ENCODE peak calls at places on chromosomes 12 and 14, in ten cellular contexts. G, A, C, Q, Y, X, V, J, R and S are unnamed samples. For H3K27me3, the result is how much of the 10 kb centered on the place peaks cover.

GRCh38 chr12:68267892-68268396 is 14.5 kb upstream of the IL22 start:
- DNase-seq in G (no peak), A (no peak), C (no peak), Q (no peak), Y (no peak), X (no peak), V (peak), J (no peak), R (peak), S (no peak)

GRCh38 chr12:75933136-75933535 is 98.4 kb downstream of the PHLDA1 start:
- DNase-seq in G (peak), A (no peak), C (no peak), Q (peak), Y (no peak), X (no peak), V (peak), J (no peak), R (peak), S (no peak)

GRCh38 chr12:122449317-122449716 is 26.8 kb upstream of the CLIP1 start:
- DNase-seq in G (peak), A (no peak), C (no peak), Q (peak), Y (no peak), X (no peak), V (peak), J (no peak), R (peak), S (no peak)

GRCh38 chr12:42705863-42706262 is 116.3 kb upstream of the PRICKLE1 start:
- DNase-seq in G (no peak), A (no peak), C (peak), Q (peak), Y (no peak), X (no peak), V (peak), J (no peak), R (peak), S (no peak)

GRCh38 chr14:77141592-77142288 is at the start of gene ZDHHC22:
- DNase-seq in G (no peak), A (no peak), C (no peak), Q (no peak), Y (no peak), X (peak), V (no peak), J (no peak), R (no peak), S (no peak)

GRCh38 chr12:26017484-26018211 is 59.2 kb downstream of the RASSF8 start:
- DNase-seq in G (peak), A (no peak), C (no peak), Q (peak), Y (no peak), X (peak), V (no peak), J (no peak), R (peak), S (peak)

GRCh38 chr12:102763016-102763415 is 154.0 kb downstream of the PAH start:
- DNase-seq in G (no peak), A (no peak), C (no peak), Q (no peak), Y (no peak), X (no peak), V (no peak), J (no peak), R (no peak), S (no peak)

GRCh38 chr12:113794774-113795173 is 171.4 kb downstream of the RBM19 start:
- DNase-seq in G (no peak), A (no peak), C (no peak), Q (no peak), Y (no peak), X (no peak), V (no peak), J (no peak), R (no peak), S (no peak)

GRCh38 chr12:111753144-111753881 is 13.4 kb upstream of the ALDH2 start:
- DNase-seq in G (peak), A (no peak), C (no peak), Q (peak), Y (peak), X (peak), V (peak), J (peak), R (peak), S (no peak)

GRCh38 chr14:75547552-75548250 is 25.4 kb downstream of the BATF start:
- DNase-seq in G (no peak), A (no peak), C (no peak), Q (no peak), Y (no peak), X (no peak), V (no peak), J (no peak), R (no peak), S (no peak)

GRCh38 chr12:127398026-127398715 is 868.8 kb upstream of the TMEM132C start:
- DNase-seq in G (no peak), A (no peak), C (no peak), Q (no peak), Y (no peak), X (no peak), V (no peak), J (no peak), R (no peak), S (no peak)

GRCh38 chr12:121237415-121237814 is 27.5 kb downstream of the P2RX4 start:
- DNase-seq in G (no peak), A (no peak), C (no peak), Q (no peak), Y (peak), X (no peak), V (no peak), J (no peak), R (no peak), S (no peak)

GRCh38 chr12:121239335-121239678 is 29.4 kb downstream of the P2RX4 start:
- DNase-seq in G (no peak), A (no peak), C (no peak), Q (no peak), Y (no peak), X (no peak), V (no peak), J (no peak), R (no peak), S (no peak)

GRCh38 chr12:121239704-121240420 is 29.9 kb downstream of the P2RX4 start:
- DNase-seq in G (no peak), A (no peak), C (no peak), Q (no peak), Y (peak), X (no peak), V (no peak), J (no peak), R (no peak), S (no peak)

GRCh38 chr12:121238086-121238485 is 28.2 kb downstream of the P2RX4 start:
- DNase-seq in G (no peak), A (no peak), C (no peak), Q (no peak), Y (no peak), X (no peak), V (no peak), J (no peak), R (no peak), S (no peak)

DNA sequence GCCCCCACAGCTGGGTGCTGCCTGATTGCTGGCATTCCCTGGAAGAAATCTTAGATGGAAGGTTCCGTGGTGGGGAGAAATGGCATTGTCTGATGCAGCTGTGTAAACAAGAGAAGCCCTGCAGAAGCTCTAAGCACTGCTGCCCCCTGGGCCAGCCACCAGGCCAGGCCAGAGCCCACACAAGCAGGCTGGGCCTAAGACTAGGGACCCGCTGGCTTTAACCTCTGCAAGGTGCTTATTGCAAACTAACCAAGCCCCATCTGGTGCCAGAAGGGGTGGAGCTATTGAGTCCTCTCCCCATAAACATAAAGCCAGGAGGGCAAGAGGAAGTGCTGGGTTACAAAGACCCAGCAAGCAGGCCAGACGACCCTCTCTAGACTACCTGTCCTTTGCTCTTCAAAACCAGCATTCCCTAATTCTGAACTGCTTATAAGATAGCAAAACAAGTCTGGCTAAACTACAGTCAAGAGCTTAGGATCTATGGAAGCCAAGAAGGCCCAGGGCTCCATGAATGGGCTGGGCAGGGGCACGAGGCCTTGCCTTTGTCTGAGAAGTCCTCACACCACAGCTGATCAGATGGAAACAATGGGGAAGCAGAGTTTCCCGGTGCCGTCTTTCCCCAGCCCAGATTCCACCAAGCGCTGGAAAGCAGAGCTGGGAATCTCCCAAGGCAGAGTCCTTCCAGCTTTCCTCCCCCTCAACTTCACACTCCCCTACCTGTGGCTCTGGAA is 28.8 kb downstream of the P2RX4 start:
- DNase-seq in G (no peak), A (no peak), C (no peak), Q (no peak), Y (peak), X (no peak), V (no peak), J (no peak), R (no peak), S (no peak)
- TF ChIP-seq CTCF in G (no peak), A (no peak), C (no peak), Q (no peak), Y (no peak), X (no peak), V (no peak), J (no peak), R (no peak), S (no peak)

GRCh38 chr12:119938049-119938667 is 50.9 kb upstream of the BICDL1 start:
- DNase-seq in G (peak), A (peak), C (peak), Q (peak), Y (no peak), X (peak), V (peak), J (peak), R (peak), S (peak)
- H3K27me3 ChIP-seq in G (under half), A (under half), C (under half), Q (under half), Y (under half), X (under half), V (under half), J (under half), R (under half), S (under half)

DNA sequence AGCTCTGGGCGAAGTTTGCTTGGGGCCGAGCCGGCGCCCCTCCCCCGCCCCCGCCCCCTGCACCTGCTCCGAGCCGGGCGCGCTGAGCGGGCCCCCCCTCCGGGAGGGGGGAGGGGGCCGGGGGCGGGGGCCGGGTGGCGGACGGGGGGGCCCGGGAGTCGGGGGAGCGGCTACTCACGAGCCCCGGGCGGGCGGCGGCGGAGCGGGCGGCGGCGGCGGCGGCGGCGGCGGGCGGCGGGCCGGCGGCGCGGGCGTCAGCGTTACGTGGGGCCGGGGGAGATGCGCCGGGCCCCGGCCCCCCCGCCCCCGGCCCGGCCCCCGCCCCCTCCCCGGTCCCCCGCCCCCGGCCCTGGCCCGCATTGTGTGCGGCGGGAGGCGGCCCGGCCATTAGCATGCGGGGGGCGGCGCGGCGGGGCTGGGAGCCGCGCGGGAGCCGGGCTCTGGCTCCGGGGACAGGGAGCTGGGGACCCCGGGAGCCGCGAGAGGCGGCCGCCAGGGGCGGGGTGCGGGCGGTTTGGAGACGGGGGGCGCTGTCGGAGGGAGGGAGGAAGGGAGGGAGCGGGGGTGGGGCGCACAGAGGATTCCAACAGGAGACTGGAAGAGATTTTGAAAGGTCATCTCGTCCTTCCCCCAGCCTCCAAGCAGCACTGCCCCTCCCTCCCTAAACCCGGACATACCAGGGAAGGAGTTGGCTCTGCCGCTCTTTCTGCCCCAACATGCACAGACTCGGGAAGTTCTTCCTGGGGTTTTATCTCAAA is at the start of gene ZNF219:
- DNase-seq in G (no peak), A (no peak), C (no peak), Q (peak), Y (peak), X (peak), V (no peak), J (peak), R (peak), S (no peak)
- TF ChIP-seq CTCF in G (no peak), A (no peak), C (peak), Q (peak), Y (no peak), X (peak), V (no peak), J (peak), R (no peak), S (peak)

DNA sequence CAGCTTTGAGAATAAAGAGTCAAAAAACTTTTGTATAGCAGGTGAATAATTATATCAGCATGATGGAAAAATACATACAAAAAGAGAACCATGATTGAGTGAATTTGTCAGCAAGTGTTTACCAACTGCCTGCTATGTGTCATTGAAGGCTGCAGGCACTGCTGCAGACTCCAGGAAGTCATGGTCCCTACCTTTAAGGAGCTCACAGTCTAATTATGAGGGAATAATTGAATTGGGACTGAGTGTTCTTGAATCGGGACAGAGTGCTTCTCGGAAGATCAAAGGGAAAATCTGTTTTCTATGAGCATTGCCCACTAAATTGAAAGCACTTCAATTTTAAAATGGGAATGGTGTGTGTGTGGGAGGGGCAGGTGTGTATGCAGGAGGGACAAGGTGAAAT is 9.5 kb downstream of the OR10AD1 start:
- DNase-seq in G (no peak), A (no peak), C (no peak), Q (peak), Y (no peak), X (no peak), V (no peak), J (no peak), R (no peak), S (no peak)
- H3K27me3 ChIP-seq in G (under half), A (under half), C (under half), Q (under half), Y (under half), X (under half), V (under half), J (under half), R (under half), S (under half)

GRCh38 chr14:103103461-103104388 is 9.2 kb downstream of the EXOC3L4 start:
- DNase-seq in G (no peak), A (no peak), C (no peak), Q (peak), Y (peak), X (peak), V (no peak), J (peak), R (peak), S (no peak)

GRCh38 chr14:103104389-103104653 is 9.8 kb downstream of the EXOC3L4 start:
- DNase-seq in G (no peak), A (no peak), C (no peak), Q (no peak), Y (no peak), X (no peak), V (no peak), J (no peak), R (no peak), S (no peak)

GRCh38 chr14:103104654-103105511 is 10.4 kb downstream of the EXOC3L4 start:
- DNase-seq in G (no peak), A (no peak), C (peak), Q (no peak), Y (peak), X (peak), V (no peak), J (peak), R (peak), S (peak)

GRCh38 chr14:103107455-103107854 is 12.9 kb downstream of the EXOC3L4 start:
- DNase-seq in G (no peak), A (no peak), C (no peak), Q (no peak), Y (no peak), X (no peak), V (no peak), J (no peak), R (no peak), S (no peak)

DNA sequence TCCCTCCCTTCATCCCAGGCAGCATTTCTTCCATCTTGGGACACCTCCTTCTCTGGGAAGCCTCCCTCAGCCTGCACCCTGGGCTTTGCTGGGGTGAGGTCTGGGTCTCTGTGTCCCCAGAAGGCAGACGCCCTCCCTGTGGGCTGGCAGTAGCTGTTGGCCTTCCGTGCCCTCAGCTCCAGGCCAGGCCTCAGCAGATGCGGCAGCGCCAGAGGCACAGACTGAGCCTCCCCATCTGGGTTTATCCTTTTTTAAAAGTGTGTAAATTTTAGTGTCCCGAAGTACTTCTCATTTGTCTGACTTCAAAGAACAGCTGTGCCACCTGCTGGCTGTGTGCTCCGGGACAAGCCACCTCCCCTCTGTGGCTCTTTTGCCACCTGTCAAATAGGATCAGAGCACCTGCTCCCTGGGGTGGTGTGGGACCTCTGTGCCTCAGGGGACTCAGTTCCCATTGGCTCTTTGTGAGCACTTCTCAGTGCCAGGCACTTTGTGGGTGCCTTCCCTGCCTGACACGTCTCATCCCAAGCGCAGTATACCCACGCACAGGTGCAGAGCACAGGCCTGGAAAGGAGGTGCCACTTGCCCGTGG is 11.1 kb downstream of the EXOC3L4 start:
- DNase-seq in G (no peak), A (no peak), C (no peak), Q (no peak), Y (no peak), X (no peak), V (no peak), J (no peak), R (no peak), S (no peak)
- TF ChIP-seq CTCF in G (peak), A (peak), C (no peak), Q (peak), Y (no peak), X (no peak), V (no peak), J (peak), R (no peak), S (peak)